ENCODE peak calls at places on chromosomes 2 and 18, in four cellular contexts. One of them, this sample, is unnamed.

GRCh38 chr18:3265564-3266033 is 3.7 kb downstream of the MYL12B start:
- DNase-seq in H1: no peak
- DNase-seq in HepG2: peak; percentile 52
- DNase-seq in K562: peak; percentile 46
- DNase-seq in this sample: no peak

GRCh38 chr18:45386256-45386655 is 229.0 kb upstream of the SLC14A2 start:
- DNase-seq in H1: peak; percentile 69
- DNase-seq in HepG2: peak; percentile 27
- DNase-seq in K562: peak; percentile 13
- DNase-seq in this sample: no peak

GRCh38 chr2:20622731-20623130 is 28.2 kb downstream of the HS1BP3 start:
- DNase-seq in H1: no peak
- DNase-seq in HepG2: no peak
- DNase-seq in K562: no peak
- DNase-seq in this sample: no peak

GRCh38 chr2:167404896-167405295 is 516.6 kb downstream of the XIRP2 start:
- DNase-seq in H1: no peak
- DNase-seq in HepG2: no peak
- DNase-seq in K562: no peak
- DNase-seq in this sample: no peak

GRCh38 chr18:58427321-58427720 is 201.6 kb downstream of the ALPK2 start:
- DNase-seq in H1: no peak
- DNase-seq in HepG2: no peak
- DNase-seq in K562: no peak
- DNase-seq in this sample: no peak

GRCh38 chr2:11568436-11568835 is 34.6 kb downstream of the GREB1 start:
- DNase-seq in H1: no peak
- DNase-seq in HepG2: no peak
- DNase-seq in K562: no peak
- DNase-seq in this sample: no peak

GRCh38 chr2:208265371-208265806 is 666 bp upstream of the PIKFYVE start:
- DNase-seq in H1: peak; percentile 54
- DNase-seq in HepG2: peak; percentile 30
- DNase-seq in K562: peak; percentile 20
- DNase-seq in this sample: no peak

GRCh38 chr18:13775058-13775457 is 48.6 kb downstream of the RNMT start:
- DNase-seq in H1: no peak
- DNase-seq in HepG2: no peak
- DNase-seq in K562: no peak
- DNase-seq in this sample: no peak

DNA sequence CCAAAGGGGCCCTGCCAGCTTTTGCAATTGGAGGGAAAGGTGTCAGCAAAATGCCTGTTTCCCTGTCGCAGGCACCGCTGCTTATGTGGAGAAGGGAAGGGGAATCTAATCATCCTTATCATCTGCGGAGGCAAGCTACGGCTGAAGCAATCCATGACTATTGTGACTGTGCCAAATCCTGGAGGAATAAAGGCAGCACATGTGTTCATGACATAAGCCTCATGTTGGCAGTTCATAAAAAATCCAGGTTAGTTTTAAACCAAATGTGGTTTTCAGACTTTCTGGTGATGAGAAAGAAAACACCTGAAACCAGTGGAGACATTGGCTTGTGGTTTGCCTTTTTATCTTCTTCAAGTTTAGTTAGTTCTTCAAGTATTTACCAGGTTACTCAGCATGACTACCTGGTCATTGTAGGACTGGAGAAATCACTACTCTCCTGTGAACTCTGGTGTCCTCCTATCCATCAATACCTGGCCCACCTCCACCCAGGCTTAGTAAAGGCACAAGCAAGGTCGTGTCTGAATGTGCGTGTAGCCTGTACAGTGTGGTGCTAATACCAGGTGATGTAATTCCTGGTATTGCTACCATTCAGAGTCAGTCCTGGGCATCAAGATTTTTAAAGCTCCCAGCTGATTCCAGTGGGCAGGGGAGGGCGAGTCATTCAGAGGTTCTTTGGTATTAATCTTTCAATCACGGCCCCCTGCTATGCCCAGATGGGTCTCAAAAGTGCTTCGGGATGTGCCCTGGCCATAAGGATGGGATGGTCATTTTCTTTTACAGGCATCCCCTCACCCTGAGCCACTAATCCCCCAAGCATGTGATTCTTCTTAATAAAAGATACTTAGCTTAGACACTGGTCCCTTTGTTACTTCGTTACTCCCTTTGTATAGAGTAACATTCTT is 96.8 kb downstream of the TGFA start:
- DNase-seq in H1: no peak
- DNase-seq in HepG2: no peak
- DNase-seq in K562: no peak
- DNase-seq in this sample: no peak
- TF ChIP-seq POLR2A in H1: no peak
- TF ChIP-seq POLR2A in HepG2: no peak
- TF ChIP-seq POLR2A in K562: no peak
- TF ChIP-seq POLR2A in this sample: no peak

GRCh38 chr2:53727921-53728320 is 39.7 kb upstream of the CHAC2 start:
- DNase-seq in H1: no peak
- DNase-seq in HepG2: no peak
- DNase-seq in K562: no peak
- DNase-seq in this sample: no peak
- TF ChIP-seq FOSL1 in H1: no peak
- TF ChIP-seq FOSL1 in HepG2: no peak
- TF ChIP-seq FOSL1 in K562: no peak
- TF ChIP-seq FOSL1 in this sample: no peak

GRCh38 chr18:57095884-57096283 is 51.0 kb upstream of the BOD1L2 start:
- DNase-seq in H1: no peak
- DNase-seq in HepG2: no peak
- DNase-seq in K562: peak; percentile 13
- DNase-seq in this sample: no peak
- TF ChIP-seq RAD21 in H1: no peak
- TF ChIP-seq RAD21 in HepG2: no peak
- TF ChIP-seq RAD21 in K562: no peak
- TF ChIP-seq RAD21 in this sample: no peak

DNA sequence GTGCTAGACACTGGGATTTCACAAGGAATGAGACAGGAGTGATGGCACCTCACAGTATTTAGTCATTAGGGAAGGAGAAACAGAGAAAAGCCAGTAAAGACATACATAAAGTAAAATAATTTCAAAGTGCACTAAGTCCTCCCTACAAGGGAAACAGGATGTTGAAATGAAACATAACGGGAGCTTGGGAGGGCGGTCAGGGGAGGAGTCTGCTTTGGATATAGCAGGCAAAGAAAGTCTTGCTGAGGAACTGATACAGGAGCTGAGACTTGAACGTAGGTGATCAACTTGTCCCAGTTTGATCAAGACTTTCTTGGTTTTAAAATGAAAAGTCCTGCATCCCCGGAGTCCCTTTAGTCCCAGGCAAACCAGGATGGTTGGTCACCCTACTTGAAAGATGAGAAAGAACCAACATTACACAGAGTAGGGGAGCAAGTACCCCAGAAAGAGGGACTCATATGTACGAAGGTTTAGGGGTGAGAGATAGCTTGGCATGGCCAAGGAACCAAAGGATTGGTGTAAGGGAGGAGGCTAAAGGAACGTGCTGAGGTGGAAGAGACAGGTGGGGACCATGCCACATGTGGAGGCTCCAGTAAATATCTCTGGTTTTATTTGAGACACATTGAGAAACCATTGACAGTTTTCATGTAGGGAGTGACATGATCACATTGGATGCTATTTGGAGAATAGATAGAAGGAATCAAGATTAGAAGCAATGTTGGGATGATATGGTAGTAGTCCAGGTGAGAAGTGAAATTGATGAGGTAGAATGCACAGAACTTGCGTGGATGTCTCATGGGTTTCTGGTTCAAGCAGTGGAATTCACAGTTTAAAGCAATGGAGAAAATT is 28.4 kb downstream of the FBXO48 start:
- DNase-seq in H1: no peak
- DNase-seq in HepG2: no peak
- DNase-seq in K562: no peak
- DNase-seq in this sample: no peak
- TF ChIP-seq POLR2A in H1: no peak
- TF ChIP-seq POLR2A in HepG2: no peak
- TF ChIP-seq POLR2A in K562: peak; percentile 80
- TF ChIP-seq POLR2A in this sample: no peak

GRCh38 chr2:70085711-70086277 is 1.5 kb upstream of the PCBP1 start:
- DNase-seq in H1: peak; percentile 56
- DNase-seq in HepG2: no peak
- DNase-seq in K562: no peak
- DNase-seq in this sample: no peak
- TF ChIP-seq FOSL1 in H1: no peak
- TF ChIP-seq FOSL1 in HepG2: no peak
- TF ChIP-seq FOSL1 in K562: no peak
- TF ChIP-seq FOSL1 in this sample: no peak

GRCh38 chr2:111897630-111897923 is 830 bp upstream of the MERTK start:
- DNase-seq in H1: no peak
- DNase-seq in HepG2: no peak
- DNase-seq in K562: no peak
- DNase-seq in this sample: no peak

GRCh38 chr2:111896576-111896975 is 1.8 kb upstream of the MERTK start:
- DNase-seq in H1: no peak
- DNase-seq in HepG2: no peak
- DNase-seq in K562: no peak
- DNase-seq in this sample: no peak

GRCh38 chr2:111896007-111896406 is 2.4 kb upstream of the MERTK start:
- DNase-seq in H1: no peak
- DNase-seq in HepG2: no peak
- DNase-seq in K562: peak; percentile 65
- DNase-seq in this sample: no peak

GRCh38 chr2:111898703-111899514 is 502 bp downstream of the MERTK start:
- DNase-seq in H1: no peak
- DNase-seq in HepG2: no peak
- DNase-seq in K562: no peak
- DNase-seq in this sample: no peak

GRCh38 chr2:111897924-111898702 is at the start of gene MERTK:
- DNase-seq in H1: peak; percentile 90
- DNase-seq in HepG2: peak; percentile 89
- DNase-seq in K562: peak; percentile 82
- DNase-seq in this sample: peak; percentile 72
- TF ChIP-seq RAD21 in H1: peak; percentile 55
- TF ChIP-seq RAD21 in HepG2: peak; percentile 98
- TF ChIP-seq RAD21 in K562: peak; percentile 89
- TF ChIP-seq RAD21 in this sample: peak; percentile 88

GRCh38 chr2:69978157-69978904 is 16.9 kb upstream of the ASPRV1 start:
- DNase-seq in H1: no peak
- DNase-seq in HepG2: no peak
- DNase-seq in K562: peak; percentile 75
- DNase-seq in this sample: no peak
- TF ChIP-seq POLR2A in H1: no peak
- TF ChIP-seq POLR2A in HepG2: no peak
- TF ChIP-seq POLR2A in K562: peak; percentile 74
- TF ChIP-seq POLR2A in this sample: no peak